ENCODE peak calls at places on chromosomes 3 and 15, in ten cellular contexts. U, B, Q, K, H, S, W, Y, J and M are unnamed samples. For H3K4me1, the result is how much of the 10 kb centered on the place peaks cover.

GRCh38 chr3:140545756-140546155 is 132.1 kb upstream of the TRIM42 start:
- DNase-seq in U (no peak), B (no peak), Q (no peak), K (no peak), H (no peak), S (no peak), W (no peak), Y (peak), J (no peak), M (no peak)

GRCh38 chr15:60539017-60539416 is 60.1 kb upstream of the ICE2 start:
- DNase-seq in U (no peak), B (no peak), Q (no peak), K (no peak), H (no peak), S (no peak), W (no peak), Y (no peak), J (no peak), M (no peak)

GRCh38 chr3:169771651-169772529 is 1.3 kb upstream of the MYNN start:
- DNase-seq in U (peak), B (peak), Q (peak), K (peak), H (peak), S (peak), W (no peak), Y (peak), J (peak), M (peak)

GRCh38 chr3:186258968-186259367 is 103.1 kb downstream of the DGKG start:
- DNase-seq in U (no peak), B (no peak), Q (no peak), K (no peak), H (no peak), S (no peak), W (no peak), Y (no peak), J (no peak), M (no peak)

GRCh38 chr3:37993811-37994638 is 3.4 kb downstream of the VILL start:
- DNase-seq in U (peak), B (peak), Q (peak), K (peak), H (peak), S (no peak), W (peak), Y (peak), J (no peak), M (peak)

GRCh38 chr3:57942872-57943283 is 65.3 kb upstream of the FLNB start:
- DNase-seq in U (peak), B (peak), Q (no peak), K (peak), H (no peak), S (no peak), W (peak), Y (no peak), J (no peak), M (no peak)

GRCh38 chr3:186360779-186361178 is 1.3 kb downstream of the DGKG start:
- DNase-seq in U (no peak), B (peak), Q (peak), K (peak), H (no peak), S (no peak), W (peak), Y (no peak), J (no peak), M (no peak)

GRCh38 chr15:101727186-101727585 is 2.9 kb upstream of the TARS3 start:
- DNase-seq in U (no peak), B (no peak), Q (no peak), K (no peak), H (no peak), S (no peak), W (no peak), Y (no peak), J (no peak), M (no peak)

GRCh38 chr3:123605789-123606234 is 21.0 kb upstream of the HACD2 start:
- DNase-seq in U (no peak), B (no peak), Q (no peak), K (no peak), H (no peak), S (peak), W (no peak), Y (peak), J (no peak), M (no peak)

GRCh38 chr3:170259853-170260386 is 37.7 kb downstream of the PRKCI start:
- DNase-seq in U (no peak), B (no peak), Q (no peak), K (no peak), H (no peak), S (no peak), W (no peak), Y (no peak), J (no peak), M (no peak)

GRCh38 chr3:197007296-197007940 is 22.2 kb downstream of the MELTF start:
- DNase-seq in U (no peak), B (no peak), Q (peak), K (no peak), H (no peak), S (no peak), W (peak), Y (no peak), J (no peak), M (no peak)

GRCh38 chr3:59655616-59656015 is 605.8 kb upstream of the CFAP20DC start:
- DNase-seq in U (no peak), B (no peak), Q (no peak), K (no peak), H (no peak), S (no peak), W (no peak), Y (no peak), J (no peak), M (no peak)

GRCh38 chr15:98382139-98382538 is 266.2 kb upstream of the IGF1R start:
- DNase-seq in U (no peak), B (no peak), Q (no peak), K (no peak), H (no peak), S (no peak), W (no peak), Y (no peak), J (no peak), M (no peak)

GRCh38 chr3:161602451-161602850 is 105.8 kb downstream of the OTOL1 start:
- DNase-seq in U (no peak), B (no peak), Q (no peak), K (no peak), H (no peak), S (no peak), W (no peak), Y (no peak), J (no peak), M (no peak)

GRCh38 chr3:21059409-21059808 is 691.6 kb downstream of the ZNF385D start:
- DNase-seq in U (no peak), B (no peak), Q (no peak), K (no peak), H (no peak), S (no peak), W (no peak), Y (no peak), J (no peak), M (no peak)

GRCh38 chr3:142065932-142066331 is 83.4 kb downstream of the TFDP2 start:
- DNase-seq in U (no peak), B (no peak), Q (no peak), K (no peak), H (no peak), S (no peak), W (no peak), Y (no peak), J (no peak), M (no peak)

GRCh38 chr3:113405180-113405579 is 36.1 kb downstream of the CFAP44 start:
- DNase-seq in U (no peak), B (no peak), Q (no peak), K (no peak), H (no peak), S (no peak), W (no peak), Y (peak), J (no peak), M (no peak)

GRCh38 chr3:48077835-48078234 is 61.6 kb upstream of the MAP4 start:
- DNase-seq in U (no peak), B (no peak), Q (no peak), K (no peak), H (no peak), S (no peak), W (no peak), Y (peak), J (no peak), M (no peak)

GRCh38 chr15:67548862-67549651 is 6.6 kb downstream of the MAP2K5 start:
- DNase-seq in U (no peak), B (peak), Q (no peak), K (peak), H (no peak), S (no peak), W (no peak), Y (no peak), J (no peak), M (no peak)

GRCh38 chr3:63228677-63229076 is 49.4 kb upstream of the SYNPR start:
- DNase-seq in U (peak), B (no peak), Q (no peak), K (no peak), H (peak), S (peak), W (no peak), Y (peak), J (peak), M (no peak)

GRCh38 chr3:66597316-66597863 is 96.6 kb upstream of the LRIG1 start:
- DNase-seq in U (no peak), B (no peak), Q (no peak), K (no peak), H (no peak), S (no peak), W (no peak), Y (no peak), J (no peak), M (no peak)

GRCh38 chr3:157836022-157836421 is 270.2 kb downstream of the SHOX2 start:
- DNase-seq in U (no peak), B (no peak), Q (no peak), K (no peak), H (no peak), S (no peak), W (no peak), Y (no peak), J (no peak), M (no peak)

GRCh38 chr3:29324180-29324651 is 43.3 kb downstream of the RBMS3 start:
- DNase-seq in U (peak), B (peak), Q (peak), K (peak), H (peak), S (peak), W (no peak), Y (peak), J (peak), M (peak)

GRCh38 chr15:60644903-60645302 is 166.0 kb upstream of the ICE2 start:
- DNase-seq in U (no peak), B (no peak), Q (no peak), K (no peak), H (no peak), S (no peak), W (no peak), Y (no peak), J (no peak), M (no peak)

GRCh38 chr3:72299321-72299802 is 514.4 kb upstream of the PROK2 start:
- DNase-seq in U (peak), B (no peak), Q (no peak), K (no peak), H (no peak), S (no peak), W (no peak), Y (peak), J (no peak), M (peak)

GRCh38 chr3:50278868-50279224 is at the start of gene LSMEM2:
- DNase-seq in U (no peak), B (no peak), Q (peak), K (peak), H (no peak), S (no peak), W (no peak), Y (no peak), J (no peak), M (peak)

GRCh38 chr3:113096158-113096893 is 105.5 kb downstream of the GTPBP8 start:
- DNase-seq in U (no peak), B (no peak), Q (no peak), K (no peak), H (no peak), S (no peak), W (no peak), Y (peak), J (no peak), M (no peak)

GRCh38 chr3:51538115-51538458 is 432 bp upstream of the RAD54L2 start:
- DNase-seq in U (no peak), B (no peak), Q (no peak), K (no peak), H (peak), S (peak), W (no peak), Y (peak), J (no peak), M (no peak)

GRCh38 chr3:2765002-2765579 is 345.1 kb downstream of the IL5RA start:
- DNase-seq in U (no peak), B (no peak), Q (no peak), K (no peak), H (peak), S (no peak), W (no peak), Y (no peak), J (no peak), M (no peak)

GRCh38 chr3:184085389-184085852 is 11.4 kb upstream of the HTR3E start:
- DNase-seq in U (no peak), B (no peak), Q (no peak), K (no peak), H (peak), S (no peak), W (no peak), Y (no peak), J (no peak), M (no peak)

GRCh38 chr3:38560996-38561717 is 65.0 kb downstream of the EXOG start:
- DNase-seq in U (peak), B (peak), Q (no peak), K (no peak), H (no peak), S (no peak), W (no peak), Y (no peak), J (no peak), M (no peak)

GRCh38 chr3:182246870-182247269 is 535.1 kb downstream of the SOX2 start:
- DNase-seq in U (no peak), B (no peak), Q (no peak), K (no peak), H (no peak), S (no peak), W (no peak), Y (no peak), J (no peak), M (no peak)

GRCh38 chr3:102360211-102360610 is 74.6 kb upstream of the ZPLD1 start:
- DNase-seq in U (no peak), B (no peak), Q (no peak), K (no peak), H (no peak), S (no peak), W (no peak), Y (no peak), J (no peak), M (no peak)

GRCh38 chr3:102356506-102356905 is 78.3 kb upstream of the ZPLD1 start:
- DNase-seq in U (no peak), B (no peak), Q (no peak), K (no peak), H (no peak), S (no peak), W (no peak), Y (no peak), J (no peak), M (no peak)

GRCh38 chr3:102361013-102361412 is 73.8 kb upstream of the ZPLD1 start:
- DNase-seq in U (no peak), B (no peak), Q (no peak), K (no peak), H (no peak), S (no peak), W (no peak), Y (no peak), J (no peak), M (no peak)
- TF ChIP-seq CTCF in U (no peak), B (no peak), Q (no peak), K (no peak), H (no peak), S (no peak), W (no peak), Y (no peak), J (no peak), M (no peak)

GRCh38 chr15:19987389-19988048 is 554.1 kb downstream of the GOLGA6L6 start:
- DNase-seq in U (no peak), B (no peak), Q (peak), K (no peak), H (no peak), S (no peak), W (no peak), Y (no peak), J (no peak), M (no peak)

DNA sequence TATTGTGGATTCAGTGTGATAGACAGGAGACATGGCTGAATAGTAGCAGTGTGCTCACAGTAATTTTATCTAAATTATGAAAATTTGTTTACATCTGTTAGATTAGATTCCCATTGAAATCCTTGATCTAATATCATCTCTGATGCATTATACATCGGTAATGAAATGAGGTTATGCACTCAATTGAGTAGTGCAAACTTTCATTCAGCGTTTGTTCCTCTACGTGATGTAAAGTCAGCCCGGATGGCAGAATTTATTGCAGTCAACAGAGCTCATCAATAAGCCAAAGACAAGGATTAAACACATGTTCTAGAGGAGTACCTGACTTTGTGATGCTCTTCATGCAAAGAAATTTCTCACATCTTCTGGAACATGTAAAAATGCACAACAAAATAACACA is 549.2 kb downstream of the GOLGA6L6 start:
- DNase-seq in U (no peak), B (no peak), Q (no peak), K (no peak), H (no peak), S (no peak), W (no peak), Y (no peak), J (no peak), M (no peak)
- H3K4me1 ChIP-seq in U (under half), B (under half), Q (under half), K (under half), H (under half), S (under half), W (under half), Y (under half), J (under half), M (under half)

GRCh38 chr15:89379423-89379735 is 44.8 kb upstream of the POLG start:
- DNase-seq in U (no peak), B (no peak), Q (peak), K (no peak), H (no peak), S (no peak), W (no peak), Y (no peak), J (no peak), M (no peak)
- H3K4me3 ChIP-seq in U (peak), B (peak), Q (peak), K (peak), H (no peak), S (no peak), W (no peak), Y (no peak), J (no peak), M (no peak)

GRCh38 chr3:4334548-4334947 is 31.4 kb downstream of the SETMAR start:
- DNase-seq in U (no peak), B (no peak), Q (no peak), K (no peak), H (no peak), S (no peak), W (no peak), Y (no peak), J (no peak), M (no peak)
- TF ChIP-seq CTCF in U (no peak), B (no peak), Q (no peak), K (no peak), H (no peak), S (peak), W (no peak), Y (no peak), J (no peak), M (no peak)

DNA sequence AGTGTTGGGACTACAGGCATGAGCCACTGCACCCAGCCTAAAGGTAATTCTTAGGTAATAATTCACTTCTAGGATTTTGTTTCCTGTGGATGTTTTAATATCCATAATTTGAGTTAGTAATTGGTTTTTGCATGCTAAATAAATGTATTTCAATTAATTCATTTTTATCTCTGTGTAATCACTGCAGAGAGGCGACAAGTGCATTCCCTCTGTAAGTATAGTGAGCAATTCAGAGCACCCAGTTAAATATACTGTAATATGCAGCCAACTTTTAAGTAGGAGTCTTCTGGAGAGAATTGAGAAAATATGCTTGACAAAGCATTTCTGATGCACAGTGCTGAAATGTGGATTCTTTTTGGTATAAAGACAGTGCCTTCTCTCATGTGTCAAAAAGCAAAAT is 5.7 kb downstream of the TBC1D23 start:
- DNase-seq in U (no peak), B (no peak), Q (no peak), K (no peak), H (no peak), S (no peak), W (no peak), Y (no peak), J (no peak), M (no peak)
- H3K4me1 ChIP-seq in U (half or more), B (half or more), Q (under half), K (half or more), H (under half), S (under half), W (under half), Y (under half), J (under half), M (under half)